ENCODE peak calls at places on chromosomes 4 and X, in four cellular contexts. One of them, this sample, is unnamed.
A peak's percentile ranks its signal among the peaks of the same experiment; 100 is the strongest.

GRCh38 chrX:20455001-20455400 is 188.3 kb upstream of the RPS6KA3 start:
- DNase-seq in CD8-positive, alpha-beta T cell: no peak
- DNase-seq in Caco-2: no peak
- DNase-seq in HCT116: no peak
- DNase-seq in this sample: no peak

GRCh38 chr4:75248770-75249467 is 265.3 kb downstream of the RCHY1 start:
- DNase-seq in CD8-positive, alpha-beta T cell: no peak
- DNase-seq in Caco-2: peak; percentile 57
- DNase-seq in HCT116: no peak
- DNase-seq in this sample: no peak

GRCh38 chr4:158948071-158948470 is 154.8 kb upstream of the RAPGEF2 start:
- DNase-seq in CD8-positive, alpha-beta T cell: no peak
- DNase-seq in Caco-2: no peak
- DNase-seq in HCT116: no peak
- DNase-seq in this sample: no peak

GRCh38 chr4:95504488-95504887 is 44.3 kb downstream of the UNC5C start:
- DNase-seq in CD8-positive, alpha-beta T cell: no peak
- DNase-seq in Caco-2: no peak
- DNase-seq in HCT116: no peak
- DNase-seq in this sample: no peak

GRCh38 chrX:104253567-104254441 is 929 bp downstream of the ESX1 start:
- DNase-seq in CD8-positive, alpha-beta T cell: no peak
- DNase-seq in Caco-2: no peak
- DNase-seq in HCT116: no peak
- DNase-seq in this sample: no peak

GRCh38 chr4:176653406-176654220 is 139.1 kb downstream of the VEGFC start:
- DNase-seq in CD8-positive, alpha-beta T cell: no peak
- DNase-seq in Caco-2: no peak
- DNase-seq in HCT116: no peak
- DNase-seq in this sample: no peak

GRCh38 chr4:44016582-44017421 is 431.8 kb downstream of the KCTD8 start:
- DNase-seq in CD8-positive, alpha-beta T cell: no peak
- DNase-seq in Caco-2: no peak
- DNase-seq in HCT116: no peak
- DNase-seq in this sample: no peak

GRCh38 chrX:78506248-78506647 is 152.9 kb downstream of the RTL3 start:
- DNase-seq in CD8-positive, alpha-beta T cell: no peak
- DNase-seq in Caco-2: no peak
- DNase-seq in HCT116: no peak
- DNase-seq in this sample: no peak

GRCh38 chr4:66330125-66330524 is 659.8 kb upstream of the EPHA5 start:
- DNase-seq in CD8-positive, alpha-beta T cell: no peak
- DNase-seq in Caco-2: no peak
- DNase-seq in HCT116: no peak
- DNase-seq in this sample: no peak

GRCh38 chrX:66731398-66731797 is 92.5 kb upstream of the EDA2R start:
- DNase-seq in CD8-positive, alpha-beta T cell: no peak
- DNase-seq in Caco-2: no peak
- DNase-seq in HCT116: no peak
- DNase-seq in this sample: no peak

GRCh38 chr4:108337923-108338322 is 169.2 kb upstream of the LEF1 start:
- DNase-seq in CD8-positive, alpha-beta T cell: no peak
- DNase-seq in Caco-2: no peak
- DNase-seq in HCT116: no peak
- DNase-seq in this sample: no peak

GRCh38 chrX:7062912-7063311 is 84.6 kb upstream of the STS start:
- DNase-seq in CD8-positive, alpha-beta T cell: no peak
- DNase-seq in Caco-2: no peak
- DNase-seq in HCT116: no peak
- DNase-seq in this sample: no peak

GRCh38 chr4:159051245-159052071 is 51.4 kb upstream of the RAPGEF2 start:
- DNase-seq in CD8-positive, alpha-beta T cell: no peak
- DNase-seq in Caco-2: no peak
- DNase-seq in HCT116: no peak
- DNase-seq in this sample: no peak

GRCh38 chr4:140229881-140230280 is 75.9 kb upstream of the MAML3 start:
- DNase-seq in CD8-positive, alpha-beta T cell: no peak
- DNase-seq in Caco-2: no peak
- DNase-seq in HCT116: no peak
- DNase-seq in this sample: no peak

GRCh38 chrX:10821293-10821692 is 200.9 kb upstream of the MID1 start:
- DNase-seq in CD8-positive, alpha-beta T cell: no peak
- DNase-seq in Caco-2: no peak
- DNase-seq in HCT116: no peak
- DNase-seq in this sample: no peak

GRCh38 chr4:11416071-11416766 is 12.5 kb downstream of the HS3ST1 start:
- DNase-seq in CD8-positive, alpha-beta T cell: no peak
- DNase-seq in Caco-2: no peak
- DNase-seq in HCT116: no peak
- DNase-seq in this sample: no peak

GRCh38 chr4:138188406-138189084 is 53.6 kb downstream of the SLC7A11 start:
- DNase-seq in CD8-positive, alpha-beta T cell: no peak
- DNase-seq in Caco-2: no peak
- DNase-seq in HCT116: no peak
- DNase-seq in this sample: no peak

GRCh38 chr4:119044919-119045318 is 90.7 kb upstream of the MYOZ2 start:
- DNase-seq in CD8-positive, alpha-beta T cell: no peak
- DNase-seq in Caco-2: no peak
- DNase-seq in HCT116: no peak
- DNase-seq in this sample: no peak

GRCh38 chr4:617644-618330 is 7.6 kb upstream of the PDE6B start:
- DNase-seq in CD8-positive, alpha-beta T cell: no peak
- DNase-seq in Caco-2: peak; percentile 77
- DNase-seq in HCT116: no peak
- DNase-seq in this sample: no peak

GRCh38 chr4:121139533-121140222 is 24.4 kb downstream of the TNIP3 start:
- DNase-seq in CD8-positive, alpha-beta T cell: no peak
- DNase-seq in Caco-2: no peak
- DNase-seq in HCT116: no peak
- DNase-seq in this sample: no peak

GRCh38 chr4:80268936-80269335 is 2.5 kb downstream of the FGF5 start:
- DNase-seq in CD8-positive, alpha-beta T cell: no peak
- DNase-seq in Caco-2: no peak
- DNase-seq in HCT116: no peak
- DNase-seq in this sample: no peak

DNA sequence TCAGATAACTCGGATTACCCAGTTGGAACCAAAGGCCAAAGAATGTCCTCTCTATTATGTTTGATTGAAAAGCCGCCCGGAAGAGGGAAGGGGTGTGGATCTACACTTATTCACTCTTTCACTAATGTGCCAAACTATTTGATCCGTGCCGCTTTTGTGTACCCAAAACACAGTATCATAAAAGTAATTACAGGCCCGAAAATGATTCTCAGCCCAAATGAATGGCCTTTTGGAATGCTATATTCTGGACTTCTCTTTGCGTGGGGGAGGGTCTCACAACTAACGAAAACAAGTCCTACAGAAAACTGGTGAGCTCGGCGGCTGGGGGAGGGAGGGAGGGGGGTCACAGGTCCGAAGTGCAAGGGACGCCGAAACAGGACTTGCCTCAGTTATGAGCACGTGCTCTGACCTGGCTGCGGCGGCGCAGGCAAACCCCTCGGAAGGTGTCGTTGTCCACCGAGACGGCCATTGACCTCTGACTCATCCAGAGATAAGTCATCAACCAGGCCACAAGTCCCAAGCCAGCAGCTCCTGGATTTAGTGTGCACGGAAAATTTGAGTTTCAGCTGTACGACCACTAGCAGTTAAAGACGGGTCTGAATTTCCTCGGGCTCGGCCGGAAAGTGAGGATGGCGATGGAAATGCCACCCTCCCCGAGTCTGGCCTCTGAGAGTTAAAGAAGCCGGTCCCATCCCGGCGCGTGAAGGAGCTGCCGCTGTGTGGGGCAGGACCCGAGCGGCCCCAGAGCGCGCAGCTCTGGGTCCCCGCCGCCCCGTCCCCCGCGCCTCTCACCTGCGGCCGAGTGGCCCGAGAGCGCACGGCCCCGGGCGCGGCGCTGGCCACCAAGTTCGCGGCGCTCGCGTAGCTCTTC is 721 bp downstream of the SH3D19 start:
- DNase-seq in CD8-positive, alpha-beta T cell: no peak
- DNase-seq in Caco-2: peak; percentile 97
- DNase-seq in HCT116: peak; percentile 90
- DNase-seq in this sample: peak; percentile 55
- TF ChIP-seq CTCF in CD8-positive, alpha-beta T cell: no peak
- TF ChIP-seq CTCF in Caco-2: no peak
- TF ChIP-seq CTCF in HCT116: no peak
- TF ChIP-seq CTCF in this sample: no peak

GRCh38 chr4:52058275-52058674 is 7.2 kb downstream of the SPATA18 start:
- DNase-seq in CD8-positive, alpha-beta T cell: no peak
- DNase-seq in Caco-2: no peak
- DNase-seq in HCT116: no peak
- DNase-seq in this sample: no peak
- H3K4me1 ChIP-seq in CD8-positive, alpha-beta T cell: no peaks in the 10 kb centered on the region
- H3K4me1 ChIP-seq in Caco-2: no peaks in the 10 kb centered on the region
- H3K4me1 ChIP-seq in HCT116: no peaks in the 10 kb centered on the region
- H3K4me1 ChIP-seq in this sample: peaks cover 14% of the 10 kb centered on the region

GRCh38 chrX:155864655-155865054 is 16.5 kb upstream of the VAMP7 start:
- DNase-seq in CD8-positive, alpha-beta T cell: no peak
- DNase-seq in Caco-2: no peak
- DNase-seq in HCT116: no peak
- DNase-seq in this sample: no peak
- TF ChIP-seq CTCF in CD8-positive, alpha-beta T cell: no peak
- TF ChIP-seq CTCF in Caco-2: no peak
- TF ChIP-seq CTCF in HCT116: peak; percentile 21
- TF ChIP-seq CTCF in this sample: no peak

GRCh38 chrX:130095249-130095648 is 15.0 kb downstream of the ELF4 start:
- DNase-seq in CD8-positive, alpha-beta T cell: no peak
- DNase-seq in Caco-2: no peak
- DNase-seq in HCT116: no peak
- DNase-seq in this sample: no peak

GRCh38 chrX:130093271-130093670 is 17.0 kb downstream of the ELF4 start:
- DNase-seq in CD8-positive, alpha-beta T cell: no peak
- DNase-seq in Caco-2: no peak
- DNase-seq in HCT116: no peak
- DNase-seq in this sample: no peak

GRCh38 chrX:130097507-130098201 is 12.6 kb downstream of the ELF4 start:
- DNase-seq in CD8-positive, alpha-beta T cell: no peak
- DNase-seq in Caco-2: no peak
- DNase-seq in HCT116: no peak
- DNase-seq in this sample: no peak

GRCh38 chrX:130091976-130092522 is 18.2 kb downstream of the ELF4 start:
- DNase-seq in CD8-positive, alpha-beta T cell: peak; percentile 91
- DNase-seq in Caco-2: peak; percentile 39
- DNase-seq in HCT116: no peak
- DNase-seq in this sample: no peak

GRCh38 chrX:130094712-130095111 is 15.6 kb downstream of the ELF4 start:
- DNase-seq in CD8-positive, alpha-beta T cell: no peak
- DNase-seq in Caco-2: no peak
- DNase-seq in HCT116: no peak
- DNase-seq in this sample: no peak
- H3K4me1 ChIP-seq in CD8-positive, alpha-beta T cell: peaks cover 65% of the 10 kb centered on the region
- H3K4me1 ChIP-seq in Caco-2: peaks cover 13% of the 10 kb centered on the region
- H3K4me1 ChIP-seq in HCT116: no peaks in the 10 kb centered on the region
- H3K4me1 ChIP-seq in this sample: no peaks in the 10 kb centered on the region